ENCODE peak calls at places on chromosomes 11 and 22, in five cellular contexts. E is Calu3, Q is neural progenitor cell, F is cardiac muscle cell, U is GM23338. Y is an unnamed sample.

GRCh38 chr11:114080219-114080618 is 20.7 kb downstream of the ZBTB16 start:
- DNase-seq in F (no peak), Q (no peak), E (no peak), U (no peak), Y (no peak)

GRCh38 chr11:2142762-2143202 is 3.6 kb upstream of the IGF2 start:
- DNase-seq in E (no peak), F (no peak), U (no peak), Q (no peak), Y (no peak)

GRCh38 chr11:118180300-118180703 is 3.9 kb upstream of the SCN2B start:
- DNase-seq in U (peak), E (no peak), F (peak), Q (peak), Y (no peak)

GRCh38 chr11:57410287-57410686 is 16.6 kb downstream of the SLC43A3 start:
- DNase-seq in F (no peak), U (no peak), Q (no peak), E (no peak), Y (no peak)

GRCh38 chr11:205221-206001 is 1.8 kb downstream of the BET1L start:
- DNase-seq in Q (no peak), E (no peak), F (no peak), U (no peak), Y (peak)

GRCh38 chr11:82899191-82899820 is 924 bp downstream of the PRCP start:
- DNase-seq in Q (no peak), F (no peak), U (no peak), E (no peak), Y (no peak)

GRCh38 chr11:66932543-66932942 is 25.6 kb downstream of the PC start:
- DNase-seq in F (no peak), Q (no peak), U (no peak), E (no peak), Y (no peak)

GRCh38 chr11:12175694-12176241 is 65.4 kb downstream of the MICAL2 start:
- DNase-seq in Q (no peak), E (no peak), U (no peak), F (no peak), Y (no peak)

GRCh38 chr22:50305658-50306566 is 1.5 kb downstream of the PLXNB2 start:
- DNase-seq in U (peak), Q (peak), F (peak), E (peak), Y (no peak)

GRCh38 chr22:35630387-35630793 is 13.3 kb upstream of the MB start:
- DNase-seq in F (peak), E (no peak), U (peak), Q (peak), Y (no peak)

GRCh38 chr11:35682230-35683195 is 19.9 kb downstream of the TRIM44 start:
- DNase-seq in U (peak), E (peak), Q (peak), F (no peak), Y (no peak)

GRCh38 chr22:49534386-49534785 is 293.3 kb downstream of the BRD1 start:
- DNase-seq in E (no peak), F (no peak), U (no peak), Q (peak), Y (no peak)

GRCh38 chr22:34135749-34136148 is 215.5 kb upstream of the LARGE1 start:
- DNase-seq in E (no peak), F (no peak), U (no peak), Q (no peak), Y (no peak)

GRCh38 chr22:36369922-36370781 is 17.6 kb downstream of the MYH9 start:
- DNase-seq in E (peak), Q (peak), F (peak), U (no peak), Y (peak)

GRCh38 chr11:44760917-44761545 is 34.3 kb downstream of the TSPAN18 start:
- DNase-seq in F (peak), E (peak), Q (peak), U (peak), Y (peak)

GRCh38 chr11:57364851-57365660 is 15.9 kb downstream of the PRG3 start:
- DNase-seq in U (peak), Q (peak), F (no peak), E (no peak), Y (no peak)

GRCh38 chr11:34904421-34904950 is 11.7 kb downstream of the APIP start:
- DNase-seq in Q (no peak), F (no peak), E (peak), U (no peak), Y (no peak)

GRCh38 chr22:12613199-12613598 is 2914.8 kb upstream of the OR11H1 start:
- DNase-seq in Q (no peak), F (no peak), E (no peak), U (no peak), Y (no peak)

GRCh38 chr11:85539740-85540139 is 87.4 kb downstream of the DLG2 start:
- DNase-seq in E (no peak), F (no peak), U (no peak), Q (no peak), Y (no peak)

GRCh38 chr11:31477528-31478255 is 31.7 kb downstream of the IMMP1L start:
- DNase-seq in Q (no peak), U (no peak), E (no peak), F (no peak), Y (no peak)

GRCh38 chr11:95831198-95831883 is 41.0 kb downstream of the CEP57 start:
- DNase-seq in U (no peak), F (no peak), E (no peak), Q (no peak), Y (no peak)

GRCh38 chr22:50705219-50705691 is 32.6 kb downstream of the SHANK3 start:
- DNase-seq in F (peak), E (no peak), Q (peak), U (peak), Y (no peak)

GRCh38 chr11:44680982-44681597 is 45.7 kb upstream of the TSPAN18 start:
- DNase-seq in E (peak), Q (no peak), U (peak), F (no peak), Y (no peak)

GRCh38 chr11:67400251-67400941 is 1.3 kb downstream of the PPP1CA start:
- DNase-seq in F (no peak), U (no peak), E (no peak), Q (no peak), Y (no peak)

GRCh38 chr22:27654536-27655445 is 146.8 kb downstream of the MN1 start:
- DNase-seq in Q (peak), F (no peak), E (peak), U (peak), Y (no peak)

GRCh38 chr11:123707606-123708205 is 33.8 kb downstream of the ZNF202 start:
- DNase-seq in F (peak), E (peak), U (peak), Q (peak), Y (no peak)

GRCh38 chr11:102620858-102621561 is 4.1 kb downstream of the MMP20 start:
- DNase-seq in F (no peak), Q (no peak), U (no peak), E (no peak), Y (no peak)

GRCh38 chr11:47992959-47993820 is 12.8 kb downstream of the PTPRJ start:
- DNase-seq in Q (no peak), E (peak), F (no peak), U (no peak), Y (no peak)

GRCh38 chr22:43862074-43862881 is at the start of gene SULT4A1:
- DNase-seq in F (peak), U (peak), Q (peak), E (peak), Y (no peak)

GRCh38 chr11:113251281-113251680 is 63.1 kb upstream of the TTC12 start:
- DNase-seq in U (no peak), F (no peak), E (no peak), Q (no peak), Y (no peak)

GRCh38 chr11:78832226-78832947 is 257.7 kb upstream of the NARS2 start:
- DNase-seq in U (no peak), Q (no peak), F (no peak), E (no peak), Y (no peak)
- TF ChIP-seq CTCF in U (peak), Q (peak), F (peak), E (no peak), Y (no peak)

GRCh38 chr11:86743223-86744118 is 56.9 kb upstream of the PRSS23 start:
- DNase-seq in F (peak), U (no peak), E (peak), Q (no peak), Y (no peak)
- TF ChIP-seq CTCF in F (no peak), U (no peak), E (no peak), Q (no peak), Y (no peak)

GRCh38 chr11:122108192-122108799 is 7.7 kb downstream of the BLID start:
- DNase-seq in U (peak), F (peak), Q (peak), E (peak), Y (no peak)
- TF ChIP-seq CTCF in U (peak), F (peak), Q (peak), E (no peak), Y (no peak)

GRCh38 chr11:70080763-70081162 is 2.6 kb downstream of the ANO1 start:
- DNase-seq in E (peak), U (no peak), F (no peak), Q (no peak), Y (no peak)

GRCh38 chr11:70079691-70080090 is 1.6 kb downstream of the ANO1 start:
- DNase-seq in Q (no peak), E (no peak), F (no peak), U (no peak), Y (no peak)

GRCh38 chr11:70085815-70086769 is 8.0 kb downstream of the ANO1 start:
- DNase-seq in E (no peak), U (peak), Q (no peak), F (no peak), Y (no peak)

GRCh38 chr11:70084046-70084984 is 6.2 kb downstream of the ANO1 start:
- DNase-seq in U (no peak), Q (no peak), F (no peak), E (no peak), Y (no peak)

GRCh38 chr11:70082829-70083228 is 4.7 kb downstream of the ANO1 start:
- DNase-seq in E (peak), Q (no peak), U (no peak), F (no peak), Y (no peak)
- TF ChIP-seq CTCF in E (peak), Q (peak), U (peak), F (no peak), Y (no peak)

DNA sequence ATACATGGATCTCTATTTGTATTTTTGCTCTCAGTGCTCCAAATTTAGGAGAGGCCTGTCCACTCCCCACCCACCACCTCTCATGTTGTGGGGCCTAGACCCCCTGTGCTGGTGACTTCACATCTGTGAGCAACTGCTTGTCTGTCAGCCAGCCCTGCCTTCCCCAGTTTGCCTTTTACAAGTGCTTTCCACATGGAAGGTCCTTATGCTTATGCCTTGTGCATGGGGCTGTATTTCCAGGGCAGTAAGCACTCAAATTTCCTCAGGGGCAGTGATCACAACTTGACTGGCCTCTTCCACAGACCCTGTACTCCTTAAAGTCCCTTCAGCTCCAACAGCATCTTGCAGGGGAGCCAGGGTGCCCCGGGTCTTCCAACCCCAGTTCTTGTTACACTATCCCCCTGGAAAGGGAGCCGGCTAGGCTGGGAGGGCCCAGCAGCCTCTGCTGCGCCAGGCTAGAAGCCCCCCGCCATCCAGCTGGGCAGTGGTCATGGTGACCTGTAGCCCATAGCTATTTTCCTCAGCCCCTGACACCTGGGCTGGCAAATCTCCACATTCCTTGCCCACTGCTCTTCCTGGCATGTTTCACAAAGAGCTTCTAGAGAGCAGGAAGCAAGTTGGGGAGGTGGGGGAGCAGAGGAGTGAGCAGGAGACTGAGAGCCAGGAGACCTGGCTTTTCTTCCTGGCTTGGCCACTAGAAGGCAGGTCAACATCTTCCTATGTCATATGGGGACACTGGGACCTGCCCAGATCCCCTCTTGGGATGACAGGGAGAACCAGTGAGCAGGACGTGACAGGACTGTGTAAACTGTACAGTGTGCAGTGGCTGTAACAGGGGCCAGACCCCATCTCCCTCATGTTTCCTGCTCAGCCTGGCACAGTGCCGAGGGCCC is 29.7 kb downstream of the GDPD5 start:
- DNase-seq in U (peak), E (no peak), F (peak), Q (peak), Y (no peak)
- TF ChIP-seq CTCF in U (peak), E (no peak), F (no peak), Q (peak), Y (no peak)

GRCh38 chr22:29883045-29883830 is at the start of gene MTMR3:
- DNase-seq in E (peak), F (peak), Q (peak), U (peak), Y (peak)
- TF ChIP-seq CTCF in E (peak), F (peak), Q (peak), U (peak), Y (no peak)

DNA sequence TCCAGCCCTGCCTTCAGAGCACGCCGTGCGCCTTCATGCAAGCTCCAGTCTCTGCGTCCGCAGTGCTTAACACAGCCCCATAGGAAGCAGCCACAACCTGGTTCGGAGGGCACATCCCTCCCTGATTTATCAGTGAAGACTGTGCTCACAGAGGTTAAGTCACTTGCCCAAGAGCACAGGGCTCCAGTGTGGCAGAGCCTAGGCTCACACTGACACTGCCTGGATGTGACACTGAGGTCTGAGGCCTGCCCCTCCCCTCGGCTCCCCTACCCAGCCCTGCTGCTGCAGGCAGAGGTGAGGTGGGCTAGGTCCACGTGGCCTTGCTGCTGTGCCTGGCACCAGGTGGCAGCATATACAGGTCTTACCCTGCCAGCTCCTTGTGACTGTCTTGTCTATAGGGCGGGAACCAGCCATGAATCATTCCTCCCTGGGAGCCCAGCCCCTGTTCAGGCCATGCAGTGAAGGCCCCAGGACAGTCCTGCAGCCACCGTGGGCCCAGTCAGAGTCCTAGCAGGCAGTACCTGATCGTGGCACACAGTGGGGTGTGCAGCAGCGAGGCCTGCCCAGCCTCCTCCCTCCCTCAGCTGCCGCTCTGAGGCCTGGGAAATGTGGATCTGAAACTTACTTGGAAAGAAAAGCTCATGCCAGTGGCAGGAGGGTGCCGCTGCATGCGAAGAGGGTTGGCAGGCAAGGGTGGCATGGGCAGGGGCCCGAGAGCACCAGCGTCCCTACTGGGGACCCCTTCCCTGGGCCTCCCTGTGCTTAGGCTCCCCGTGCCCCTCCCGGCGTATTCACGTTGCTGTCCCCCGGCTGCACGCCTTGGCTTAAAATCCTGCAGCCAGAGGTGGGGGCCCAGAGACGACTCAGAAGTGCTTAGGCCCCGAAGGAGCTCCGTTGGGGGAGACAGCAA is 1.2 kb upstream of the CERK start:
- DNase-seq in E (peak), F (no peak), Q (peak), U (peak), Y (peak)
- TF ChIP-seq CTCF in E (peak), F (no peak), Q (no peak), U (no peak), Y (peak)

GRCh38 chr11:76120513-76121081 is 85.7 kb downstream of the WNT11 start:
- DNase-seq in U (peak), Q (peak), F (no peak), E (no peak), Y (no peak)

GRCh38 chr11:76123243-76123642 is 83.1 kb downstream of the WNT11 start:
- DNase-seq in U (peak), Q (no peak), E (no peak), F (no peak), Y (no peak)

GRCh38 chr11:76119032-76119431 is 87.3 kb downstream of the WNT11 start:
- DNase-seq in U (no peak), F (no peak), Q (no peak), E (no peak), Y (no peak)

GRCh38 chr11:76115555-76115954 is 90.7 kb downstream of the WNT11 start:
- DNase-seq in F (no peak), Q (no peak), U (no peak), E (no peak), Y (no peak)

GRCh38 chr11:76119779-76120178 is 86.5 kb downstream of the WNT11 start:
- DNase-seq in U (no peak), Q (no peak), F (no peak), E (no peak), Y (no peak)
- TF ChIP-seq CTCF in U (no peak), Q (no peak), F (no peak), E (no peak), Y (no peak)

GRCh38 chr11:91513734-91514133 is 710.9 kb upstream of the FAT3 start:
- DNase-seq in F (no peak), U (peak), Q (peak), E (no peak), Y (no peak)
- TF ChIP-seq CTCF in F (no peak), U (peak), Q (peak), E (no peak), Y (no peak)